ENCODE peak calls at places on chromosomes 7 and 10, in four cellular contexts. W, S, C and P are unnamed samples.

GRCh38 chr10:62373995-62374861 is at the start of gene ZNF365:
- DNase-seq in W (peak; percentile 49), S (peak; percentile 72), C (no peak), P (peak; percentile 37)

GRCh38 chr7:106616692-106617052 is 44.3 kb downstream of the CCDC71L start:
- DNase-seq in W (no peak), S (no peak), C (no peak), P (no peak)

GRCh38 chr7:91550931-91551330 is 286.7 kb downstream of the FZD1 start:
- DNase-seq in W (no peak), S (peak; percentile 49), C (no peak), P (no peak)

GRCh38 chr7:18474944-18475343 is 20.6 kb upstream of the HDAC9 start:
- DNase-seq in W (no peak), S (no peak), C (no peak), P (no peak)

GRCh38 chr10:4151466-4151865 is 366.5 kb upstream of the KLF6 start:
- DNase-seq in W (no peak), S (peak; percentile 26), C (no peak), P (no peak)

GRCh38 chr10:103800789-103801540 is 54.4 kb downstream of the SH3PXD2A start:
- DNase-seq in W (no peak), S (no peak), C (no peak), P (no peak)

GRCh38 chr10:110471566-110472139 is 26.1 kb upstream of the DUSP5 start:
- DNase-seq in W (peak; percentile 70), S (peak; percentile 88), C (no peak), P (peak; percentile 82)

GRCh38 chr10:28947209-28947608 is 269.9 kb downstream of the BAMBI start:
- DNase-seq in W (peak; percentile 24), S (peak; percentile 67), C (no peak), P (no peak)

GRCh38 chr7:24701232-24701898 is 55.9 kb downstream of the GSDME start:
- DNase-seq in W (peak; percentile 93), S (peak; percentile 96), C (no peak), P (peak; percentile 93)

GRCh38 chr10:132876131-132876860 is 66.1 kb downstream of the CFAP46 start:
- DNase-seq in W (no peak), S (no peak), C (no peak), P (no peak)

GRCh38 chr10:17229016-17229716 is 1.1 kb downstream of the VIM start:
- DNase-seq in W (peak; percentile 89), S (peak; percentile 90), C (peak; percentile 80), P (peak; percentile 98)

GRCh38 chr7:41576176-41576575 is 126.7 kb downstream of the INHBA start:
- DNase-seq in W (peak; percentile 5), S (no peak), C (no peak), P (peak; percentile 29)

GRCh38 chr10:7593905-7594304 is 72.9 kb downstream of the ITIH5 start:
- DNase-seq in W (no peak), S (no peak), C (no peak), P (no peak)

GRCh38 chr10:7953447-7953846 is 101.0 kb upstream of the GATA3 start:
- DNase-seq in W (no peak), S (no peak), C (no peak), P (no peak)

GRCh38 chr10:78974409-78975317 is 94.1 kb upstream of the ZMIZ1 start:
- DNase-seq in W (peak; percentile 94), S (peak; percentile 94), C (peak; percentile 67), P (peak; percentile 93)

GRCh38 chr10:46516660-46517416 is 39.6 kb downstream of the GPRIN2 start:
- DNase-seq in W (peak; percentile 87), S (peak; percentile 86), C (peak; percentile 19), P (peak; percentile 89)

GRCh38 chr7:142787034-142787768 is 16.4 kb downstream of the PRSS2 start:
- DNase-seq in W (no peak), S (no peak), C (no peak), P (no peak)

GRCh38 chr7:96669812-96670211 is 39.8 kb downstream of the SEM1 start:
- DNase-seq in W (no peak), S (no peak), C (no peak), P (no peak)

GRCh38 chr10:113454341-113455061 is 98.4 kb upstream of the HABP2 start:
- DNase-seq in W (peak; percentile 45), S (peak; percentile 16), C (peak; percentile 71), P (peak; percentile 6)

GRCh38 chr10:4111593-4111992 is 326.6 kb upstream of the KLF6 start:
- DNase-seq in W (peak; percentile 41), S (peak; percentile 61), C (no peak), P (no peak)

GRCh38 chr7:55438085-55438764 is 73.1 kb downstream of the LANCL2 start:
- DNase-seq in W (no peak), S (no peak), C (no peak), P (no peak)

DNA sequence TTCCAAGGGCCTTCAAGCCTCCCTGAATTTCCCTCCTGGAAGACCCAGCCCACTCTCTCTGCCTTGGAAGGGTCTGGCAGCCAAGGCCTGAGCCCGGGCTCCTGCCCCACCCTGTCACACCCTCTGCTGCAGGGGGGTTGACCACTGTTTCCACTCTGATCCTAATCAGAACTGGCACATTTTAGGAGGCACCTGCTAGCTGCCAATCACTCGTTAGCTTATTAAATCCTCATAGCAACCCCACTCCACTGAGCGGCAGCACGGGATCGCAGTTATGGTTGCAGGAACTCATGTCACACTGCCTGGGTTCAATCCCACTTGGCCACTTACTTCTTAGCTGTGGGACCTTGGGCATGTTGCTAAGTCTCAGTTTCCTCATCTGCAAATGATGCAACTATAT is 12.9 kb downstream of the HSPB1 start:
- DNase-seq in W (no peak), S (no peak), C (peak; percentile 25), P (no peak)
- TF ChIP-seq CTCF in W (no peak), S (no peak), C (no peak), P (no peak)

GRCh38 chr7:150940446-150941102 is 37.5 kb downstream of the KCNH2 start:
- DNase-seq in W (no peak), S (no peak), C (no peak), P (no peak)

GRCh38 chr7:150938566-150938965 is 39.6 kb downstream of the KCNH2 start:
- DNase-seq in W (peak; percentile 2), S (no peak), C (no peak), P (no peak)

GRCh38 chr7:150936018-150936417 is 42.1 kb downstream of the KCNH2 start:
- DNase-seq in W (no peak), S (no peak), C (no peak), P (no peak)

GRCh38 chr7:150939052-150939810 is 38.9 kb downstream of the KCNH2 start:
- DNase-seq in W (no peak), S (no peak), C (no peak), P (no peak)

GRCh38 chr7:150937848-150938561 is 40.1 kb downstream of the KCNH2 start:
- DNase-seq in W (peak; percentile 39), S (peak; percentile 70), C (no peak), P (peak; percentile 25)
- H3K4me3 ChIP-seq in W (no peak overlapping the region), S (no peak overlapping the region), C (no peak overlapping the region), P (no peak overlapping the region)

GRCh38 chr7:7102906-7103305 is 79.4 kb upstream of the C1GALT1 start:
- DNase-seq in W (no peak), S (no peak), C (no peak), P (no peak)

GRCh38 chr7:7105800-7106582 is 76.4 kb upstream of the C1GALT1 start:
- DNase-seq in W (no peak), S (no peak), C (no peak), P (no peak)

GRCh38 chr7:7104314-7104698 is 78.0 kb upstream of the C1GALT1 start:
- DNase-seq in W (no peak), S (peak; percentile 7), C (no peak), P (no peak)

GRCh38 chr7:7104971-7105370 is 77.4 kb upstream of the C1GALT1 start:
- DNase-seq in W (no peak), S (no peak), C (no peak), P (no peak)

DNA sequence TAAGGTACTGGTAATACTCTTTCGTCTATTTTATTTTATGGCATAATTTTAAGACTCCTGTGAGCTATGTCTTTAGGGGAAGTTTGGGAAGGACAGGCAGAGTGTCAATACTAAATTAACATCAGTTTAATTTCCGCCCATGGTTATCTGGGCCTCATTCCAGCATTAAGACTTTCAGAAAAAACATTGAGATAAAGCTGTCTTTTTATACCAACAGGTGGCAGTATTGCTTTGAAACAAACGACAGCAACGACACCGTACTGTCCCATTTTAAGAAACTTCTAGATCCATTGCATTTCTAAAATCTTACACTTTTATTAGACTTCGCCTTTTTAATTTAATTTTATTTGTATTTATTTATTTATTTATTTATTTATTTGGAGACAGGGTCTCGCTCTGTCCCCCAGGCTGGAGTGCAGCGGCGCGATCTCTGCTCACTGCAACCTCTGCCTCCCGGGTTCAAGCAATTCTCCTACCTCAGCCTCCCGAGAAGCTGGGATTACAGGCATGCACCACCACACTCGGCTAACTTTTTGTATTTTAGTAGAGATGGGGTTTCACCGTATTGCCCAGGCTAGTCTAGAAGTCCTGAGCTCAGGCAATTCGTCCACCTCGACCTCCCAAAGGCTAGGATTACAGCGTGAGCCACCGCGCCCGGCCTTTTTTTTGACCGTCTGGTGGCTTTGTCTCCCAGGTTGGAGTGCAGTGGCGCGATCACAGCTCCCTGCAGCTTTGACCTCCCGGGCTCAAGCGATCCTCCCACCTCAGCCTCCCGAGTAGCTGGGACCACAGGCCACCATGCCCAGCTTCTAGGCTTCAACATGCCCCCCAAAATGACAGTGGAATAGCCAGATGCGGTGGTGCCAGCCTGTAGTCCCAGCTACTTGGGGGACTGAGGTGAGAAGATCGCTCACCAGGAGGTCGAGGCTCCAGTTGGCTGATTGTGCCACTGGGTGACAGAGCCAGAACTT is 78.7 kb upstream of the C1GALT1 start:
- DNase-seq in W (peak; percentile 83), S (peak; percentile 64), C (no peak), P (peak; percentile 47)
- TF ChIP-seq CTCF in W (peak; percentile 67), S (peak; percentile 60), C (peak; percentile 62), P (peak; percentile 55)

DNA sequence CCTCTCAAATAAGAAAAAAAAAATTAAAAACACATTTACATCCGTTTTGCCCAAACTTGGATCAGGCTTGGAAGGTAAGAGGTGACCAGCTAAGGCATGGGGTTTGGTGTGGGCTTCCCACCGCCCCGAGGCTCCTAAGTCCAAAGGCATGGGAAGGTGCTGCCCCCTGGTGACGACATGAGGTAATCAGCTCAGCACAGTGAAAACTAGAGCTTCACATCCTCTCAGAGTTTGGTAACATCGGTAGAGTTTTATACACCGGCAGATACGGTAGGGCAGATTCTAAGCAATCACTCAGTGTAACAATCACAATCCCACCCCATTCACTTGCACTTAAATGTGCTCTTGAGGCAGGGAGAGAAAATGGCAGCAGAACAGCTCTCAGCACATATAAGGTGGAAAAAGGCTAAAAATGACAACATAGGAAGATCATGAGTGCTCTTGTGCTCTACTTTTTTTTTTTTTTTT is 266.6 kb downstream of the ELMO1 start:
- DNase-seq in W (peak; percentile 67), S (peak; percentile 58), C (peak; percentile 81), P (peak; percentile 77)
- H3K4me3 ChIP-seq in W (no peak overlapping the region), S (no peak overlapping the region), C (no peak overlapping the region), P (no peak overlapping the region)

GRCh38 chr7:71868797-71869196 is 543.3 kb downstream of the CALN1 start:
- DNase-seq in W (peak; percentile 76), S (peak; percentile 88), C (no peak), P (peak; percentile 1)

GRCh38 chr7:71867626-71868025 is 544.5 kb downstream of the CALN1 start:
- DNase-seq in W (no peak), S (no peak), C (no peak), P (no peak)

DNA sequence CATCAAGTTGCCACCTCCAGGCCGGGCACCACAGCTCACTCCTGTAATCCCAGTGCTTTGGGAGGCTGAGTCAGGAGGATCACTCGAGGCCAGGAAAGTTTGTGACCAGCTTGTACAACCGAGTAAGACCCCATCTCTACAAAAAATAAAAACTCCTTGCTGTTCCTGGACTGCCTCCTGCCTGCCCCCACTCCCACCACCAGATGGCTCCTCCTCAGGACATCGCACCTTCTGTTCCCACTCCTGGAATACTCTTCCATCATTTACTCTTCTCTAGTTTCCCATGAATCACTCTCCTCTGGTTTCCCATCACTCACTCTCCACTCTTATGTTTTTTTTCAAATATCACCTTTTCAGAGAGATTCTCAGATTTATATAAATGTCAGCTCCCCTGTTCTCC is 540.7 kb downstream of the CALN1 start:
- DNase-seq in W (no peak), S (no peak), C (no peak), P (no peak)
- TF ChIP-seq CTCF in W (peak; percentile 1), S (peak; percentile 12), C (no peak), P (no peak)

GRCh38 chr7:139500770-139501138 is 17.3 kb upstream of the KLRG2 start:
- DNase-seq in W (no peak), S (no peak), C (no peak), P (no peak)
- H3K4me3 ChIP-seq in W (no peak overlapping the region), S (no peak overlapping the region), C (no peak overlapping the region), P (no peak overlapping the region)